ENCODE peak calls at places on chromosomes 5 and 9, in nine cellular contexts. One of them, this sample, is unnamed.

GRCh38 chr5:5271606-5272321 is 131.6 kb downstream of the ADAMTS16 start:
- DNase-seq in body of pancreas: no peak
- DNase-seq in heart right ventricle: no peak
- DNase-seq in right lobe of liver: no peak
- DNase-seq in effector memory CD4-positive, alpha-beta T cell: no peak
- DNase-seq in HCT116: no peak
- DNase-seq in CD4-positive, alpha-beta memory T cell: no peak
- DNase-seq in aorta: no peak
- DNase-seq in kidney: no peak
- DNase-seq in this sample: no peak

GRCh38 chr5:150078802-150079654 is 7.3 kb downstream of the CSF1R start:
- DNase-seq in body of pancreas: no peak
- DNase-seq in heart right ventricle: no peak
- DNase-seq in right lobe of liver: no peak
- DNase-seq in effector memory CD4-positive, alpha-beta T cell: no peak
- DNase-seq in HCT116: no peak
- DNase-seq in CD4-positive, alpha-beta memory T cell: no peak
- DNase-seq in aorta: no peak
- DNase-seq in kidney: no peak
- DNase-seq in this sample: no peak

GRCh38 chr9:6873862-6874261 is 116.1 kb downstream of the KDM4C start:
- DNase-seq in body of pancreas: no peak
- DNase-seq in heart right ventricle: no peak
- DNase-seq in right lobe of liver: no peak
- DNase-seq in effector memory CD4-positive, alpha-beta T cell: no peak
- DNase-seq in HCT116: no peak
- DNase-seq in CD4-positive, alpha-beta memory T cell: no peak
- DNase-seq in aorta: no peak
- DNase-seq in kidney: no peak
- DNase-seq in this sample: no peak

GRCh38 chr9:88106492-88106891 is 31.8 kb downstream of the SPATA31C2 start:
- DNase-seq in body of pancreas: peak; percentile 47
- DNase-seq in heart right ventricle: peak; percentile 13
- DNase-seq in right lobe of liver: no peak
- DNase-seq in effector memory CD4-positive, alpha-beta T cell: no peak
- DNase-seq in HCT116: peak; percentile 54
- DNase-seq in CD4-positive, alpha-beta memory T cell: no peak
- DNase-seq in aorta: no peak
- DNase-seq in kidney: no peak
- DNase-seq in this sample: no peak

GRCh38 chr5:12312343-12312742 is 408.1 kb upstream of the CTNND2 start:
- DNase-seq in body of pancreas: no peak
- DNase-seq in heart right ventricle: no peak
- DNase-seq in right lobe of liver: no peak
- DNase-seq in effector memory CD4-positive, alpha-beta T cell: no peak
- DNase-seq in HCT116: no peak
- DNase-seq in CD4-positive, alpha-beta memory T cell: no peak
- DNase-seq in aorta: no peak
- DNase-seq in kidney: no peak
- DNase-seq in this sample: no peak

GRCh38 chr5:89059274-89059673 is 176.3 kb upstream of the MEF2C start:
- DNase-seq in body of pancreas: no peak
- DNase-seq in heart right ventricle: no peak
- DNase-seq in right lobe of liver: no peak
- DNase-seq in effector memory CD4-positive, alpha-beta T cell: no peak
- DNase-seq in HCT116: no peak
- DNase-seq in CD4-positive, alpha-beta memory T cell: no peak
- DNase-seq in aorta: no peak
- DNase-seq in kidney: no peak
- DNase-seq in this sample: no peak

GRCh38 chr9:127224883-127225739 is 39.5 kb upstream of the GARNL3 start:
- DNase-seq in body of pancreas: peak; percentile 97
- DNase-seq in heart right ventricle: peak; percentile 97
- DNase-seq in right lobe of liver: peak; percentile 97
- DNase-seq in effector memory CD4-positive, alpha-beta T cell: peak; percentile 86
- DNase-seq in HCT116: peak; percentile 63
- DNase-seq in CD4-positive, alpha-beta memory T cell: peak; percentile 89
- DNase-seq in aorta: peak; percentile 98
- DNase-seq in kidney: peak; percentile 99
- DNase-seq in this sample: peak; percentile 96

GRCh38 chr5:180199390-180199789 is 9.6 kb downstream of the RASGEF1C start:
- DNase-seq in body of pancreas: no peak
- DNase-seq in heart right ventricle: no peak
- DNase-seq in right lobe of liver: no peak
- DNase-seq in effector memory CD4-positive, alpha-beta T cell: no peak
- DNase-seq in HCT116: no peak
- DNase-seq in CD4-positive, alpha-beta memory T cell: no peak
- DNase-seq in aorta: no peak
- DNase-seq in kidney: no peak
- DNase-seq in this sample: no peak

GRCh38 chr9:121886759-121887485 is 206.2 kb downstream of the TTLL11 start:
- DNase-seq in body of pancreas: no peak
- DNase-seq in heart right ventricle: no peak
- DNase-seq in right lobe of liver: no peak
- DNase-seq in effector memory CD4-positive, alpha-beta T cell: no peak
- DNase-seq in HCT116: no peak
- DNase-seq in CD4-positive, alpha-beta memory T cell: no peak
- DNase-seq in aorta: no peak
- DNase-seq in kidney: no peak
- DNase-seq in this sample: no peak

GRCh38 chr5:88694087-88694703 is 188.8 kb downstream of the MEF2C start:
- DNase-seq in body of pancreas: no peak
- DNase-seq in heart right ventricle: no peak
- DNase-seq in right lobe of liver: no peak
- DNase-seq in effector memory CD4-positive, alpha-beta T cell: no peak
- DNase-seq in HCT116: no peak
- DNase-seq in CD4-positive, alpha-beta memory T cell: no peak
- DNase-seq in aorta: no peak
- DNase-seq in kidney: no peak
- DNase-seq in this sample: no peak

GRCh38 chr9:136283291-136284235 is 20.3 kb downstream of the CCDC187 start:
- DNase-seq in body of pancreas: peak; percentile 96
- DNase-seq in heart right ventricle: peak; percentile 78
- DNase-seq in right lobe of liver: peak; percentile 81
- DNase-seq in effector memory CD4-positive, alpha-beta T cell: peak; percentile 37
- DNase-seq in HCT116: peak; percentile 54
- DNase-seq in CD4-positive, alpha-beta memory T cell: peak; percentile 55
- DNase-seq in aorta: peak; percentile 84
- DNase-seq in kidney: peak; percentile 92
- DNase-seq in this sample: peak; percentile 86

GRCh38 chr5:172086312-172086975 is 80.0 kb upstream of the FBXW11 start:
- DNase-seq in body of pancreas: no peak
- DNase-seq in heart right ventricle: no peak
- DNase-seq in right lobe of liver: no peak
- DNase-seq in effector memory CD4-positive, alpha-beta T cell: no peak
- DNase-seq in HCT116: no peak
- DNase-seq in CD4-positive, alpha-beta memory T cell: no peak
- DNase-seq in aorta: no peak
- DNase-seq in kidney: no peak
- DNase-seq in this sample: no peak

GRCh38 chr9:34079181-34079580 is 30.5 kb upstream of the UBAP2 start:
- DNase-seq in body of pancreas: no peak
- DNase-seq in heart right ventricle: no peak
- DNase-seq in right lobe of liver: no peak
- DNase-seq in effector memory CD4-positive, alpha-beta T cell: no peak
- DNase-seq in HCT116: peak; percentile 13
- DNase-seq in CD4-positive, alpha-beta memory T cell: no peak
- DNase-seq in aorta: no peak
- DNase-seq in kidney: no peak
- DNase-seq in this sample: peak; percentile 37

GRCh38 chr5:160500776-160501175 is 79.1 kb downstream of the PTTG1 start:
- DNase-seq in body of pancreas: peak; percentile 35
- DNase-seq in heart right ventricle: peak; percentile 21
- DNase-seq in right lobe of liver: no peak
- DNase-seq in effector memory CD4-positive, alpha-beta T cell: no peak
- DNase-seq in HCT116: no peak
- DNase-seq in CD4-positive, alpha-beta memory T cell: no peak
- DNase-seq in aorta: no peak
- DNase-seq in kidney: no peak
- DNase-seq in this sample: no peak

GRCh38 chr5:105414067-105414466 is 1851.5 kb upstream of the NUDT12 start:
- DNase-seq in body of pancreas: no peak
- DNase-seq in heart right ventricle: no peak
- DNase-seq in right lobe of liver: no peak
- DNase-seq in effector memory CD4-positive, alpha-beta T cell: no peak
- DNase-seq in HCT116: no peak
- DNase-seq in CD4-positive, alpha-beta memory T cell: no peak
- DNase-seq in aorta: no peak
- DNase-seq in kidney: no peak
- DNase-seq in this sample: no peak

GRCh38 chr5:168415971-168416370 is 70.3 kb upstream of the RARS1 start:
- DNase-seq in body of pancreas: no peak
- DNase-seq in heart right ventricle: no peak
- DNase-seq in right lobe of liver: no peak
- DNase-seq in effector memory CD4-positive, alpha-beta T cell: no peak
- DNase-seq in HCT116: no peak
- DNase-seq in CD4-positive, alpha-beta memory T cell: no peak
- DNase-seq in aorta: no peak
- DNase-seq in kidney: no peak
- DNase-seq in this sample: no peak

GRCh38 chr5:151673421-151673820 is 13.3 kb downstream of the SPARC start:
- DNase-seq in body of pancreas: no peak
- DNase-seq in heart right ventricle: no peak
- DNase-seq in right lobe of liver: no peak
- DNase-seq in effector memory CD4-positive, alpha-beta T cell: no peak
- DNase-seq in HCT116: no peak
- DNase-seq in CD4-positive, alpha-beta memory T cell: no peak
- DNase-seq in aorta: no peak
- DNase-seq in kidney: no peak
- DNase-seq in this sample: no peak

GRCh38 chr5:125100342-125100741 is 353.9 kb upstream of the ZNF608 start:
- DNase-seq in body of pancreas: no peak
- DNase-seq in heart right ventricle: no peak
- DNase-seq in right lobe of liver: no peak
- DNase-seq in effector memory CD4-positive, alpha-beta T cell: no peak
- DNase-seq in HCT116: no peak
- DNase-seq in CD4-positive, alpha-beta memory T cell: no peak
- DNase-seq in aorta: no peak
- DNase-seq in kidney: no peak
- DNase-seq in this sample: no peak

GRCh38 chr5:135235551-135236100 is 163.4 kb downstream of the MACROH2A1 start:
- DNase-seq in body of pancreas: no peak
- DNase-seq in heart right ventricle: no peak
- DNase-seq in right lobe of liver: no peak
- DNase-seq in effector memory CD4-positive, alpha-beta T cell: no peak
- DNase-seq in HCT116: no peak
- DNase-seq in CD4-positive, alpha-beta memory T cell: no peak
- DNase-seq in aorta: no peak
- DNase-seq in kidney: no peak
- DNase-seq in this sample: no peak

GRCh38 chr5:159456722-159457462 is 126.6 kb upstream of the IL12B start:
- DNase-seq in body of pancreas: no peak
- DNase-seq in heart right ventricle: no peak
- DNase-seq in right lobe of liver: no peak
- DNase-seq in effector memory CD4-positive, alpha-beta T cell: no peak
- DNase-seq in HCT116: peak; percentile 13
- DNase-seq in CD4-positive, alpha-beta memory T cell: no peak
- DNase-seq in aorta: no peak
- DNase-seq in kidney: no peak
- DNase-seq in this sample: no peak

GRCh38 chr5:3489221-3489620 is 106.4 kb upstream of the IRX1 start:
- DNase-seq in body of pancreas: no peak
- DNase-seq in heart right ventricle: no peak
- DNase-seq in right lobe of liver: no peak
- DNase-seq in effector memory CD4-positive, alpha-beta T cell: no peak
- DNase-seq in HCT116: no peak
- DNase-seq in CD4-positive, alpha-beta memory T cell: no peak
- DNase-seq in aorta: no peak
- DNase-seq in kidney: no peak
- DNase-seq in this sample: no peak

GRCh38 chr9:108776920-108777650 is 78.7 kb downstream of the ACTL7B start:
- DNase-seq in body of pancreas: no peak
- DNase-seq in heart right ventricle: no peak
- DNase-seq in right lobe of liver: no peak
- DNase-seq in effector memory CD4-positive, alpha-beta T cell: no peak
- DNase-seq in HCT116: no peak
- DNase-seq in CD4-positive, alpha-beta memory T cell: no peak
- DNase-seq in aorta: no peak
- DNase-seq in kidney: no peak
- DNase-seq in this sample: no peak

DNA sequence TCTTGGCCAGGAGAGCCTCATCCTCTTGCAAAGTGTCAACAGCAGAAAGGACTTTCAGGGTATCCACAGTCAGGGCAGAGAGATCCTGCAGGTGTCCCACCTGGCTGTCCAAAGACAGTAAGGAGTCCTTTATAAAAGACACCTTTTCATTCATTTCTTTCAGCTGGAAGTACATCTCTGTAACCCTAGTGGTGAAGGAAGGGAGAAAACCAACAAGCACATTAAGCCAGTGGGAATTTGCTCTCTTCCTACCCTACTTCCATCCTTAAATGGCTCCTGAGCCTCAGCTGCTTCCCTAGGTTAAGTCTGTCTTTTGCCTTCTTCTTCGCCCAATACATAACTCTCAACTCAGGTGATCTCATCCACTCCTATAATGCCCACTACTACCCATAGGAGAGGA is 124.8 kb downstream of the TRPM6 start:
- DNase-seq in body of pancreas: no peak
- DNase-seq in heart right ventricle: no peak
- DNase-seq in right lobe of liver: no peak
- DNase-seq in effector memory CD4-positive, alpha-beta T cell: no peak
- DNase-seq in HCT116: no peak
- DNase-seq in CD4-positive, alpha-beta memory T cell: no peak
- DNase-seq in aorta: no peak
- DNase-seq in kidney: no peak
- DNase-seq in this sample: no peak
- H3K36me3 ChIP-seq in body of pancreas: no peaks in the 10 kb centered on the region
- H3K36me3 ChIP-seq in heart right ventricle: no peaks in the 10 kb centered on the region
- H3K36me3 ChIP-seq in right lobe of liver: no peaks in the 10 kb centered on the region
- H3K36me3 ChIP-seq in effector memory CD4-positive, alpha-beta T cell: no peaks in the 10 kb centered on the region
- H3K36me3 ChIP-seq in HCT116: no peaks in the 10 kb centered on the region
- H3K36me3 ChIP-seq in CD4-positive, alpha-beta memory T cell: no peaks in the 10 kb centered on the region
- H3K36me3 ChIP-seq in aorta: no peaks in the 10 kb centered on the region
- H3K36me3 ChIP-seq in kidney: no peaks in the 10 kb centered on the region
- H3K36me3 ChIP-seq in this sample: no peaks in the 10 kb centered on the region

GRCh38 chr5:34570721-34571379 is 85.3 kb upstream of the RAI14 start:
- DNase-seq in body of pancreas: no peak
- DNase-seq in heart right ventricle: no peak
- DNase-seq in right lobe of liver: no peak
- DNase-seq in effector memory CD4-positive, alpha-beta T cell: no peak
- DNase-seq in HCT116: no peak
- DNase-seq in CD4-positive, alpha-beta memory T cell: no peak
- DNase-seq in aorta: no peak
- DNase-seq in kidney: no peak
- DNase-seq in this sample: no peak
- H3K4me3 ChIP-seq in body of pancreas: no peak overlapping the region
- H3K4me3 ChIP-seq in heart right ventricle: no peak overlapping the region
- H3K4me3 ChIP-seq in right lobe of liver: no peak overlapping the region
- H3K4me3 ChIP-seq in effector memory CD4-positive, alpha-beta T cell: no peak overlapping the region
- H3K4me3 ChIP-seq in HCT116: no peak overlapping the region
- H3K4me3 ChIP-seq in CD4-positive, alpha-beta memory T cell: no peak overlapping the region
- H3K4me3 ChIP-seq in aorta: no peak overlapping the region
- H3K4me3 ChIP-seq in kidney: no peak overlapping the region
- H3K4me3 ChIP-seq in this sample: no peak overlapping the region

GRCh38 chr9:75138260-75139040 is 50.1 kb downstream of the OSTF1 start:
- DNase-seq in body of pancreas: no peak
- DNase-seq in heart right ventricle: no peak
- DNase-seq in right lobe of liver: no peak
- DNase-seq in effector memory CD4-positive, alpha-beta T cell: no peak
- DNase-seq in HCT116: no peak
- DNase-seq in CD4-positive, alpha-beta memory T cell: no peak
- DNase-seq in aorta: no peak
- DNase-seq in kidney: no peak
- DNase-seq in this sample: no peak
- H3K36me3 ChIP-seq in body of pancreas: peaks cover 5% of the 10 kb centered on the region
- H3K36me3 ChIP-seq in heart right ventricle: no peaks in the 10 kb centered on the region
- H3K36me3 ChIP-seq in right lobe of liver: peaks cover 3% of the 10 kb centered on the region
- H3K36me3 ChIP-seq in effector memory CD4-positive, alpha-beta T cell: peaks cover 32% of the 10 kb centered on the region
- H3K36me3 ChIP-seq in HCT116: no peaks in the 10 kb centered on the region
- H3K36me3 ChIP-seq in CD4-positive, alpha-beta memory T cell: peaks cover 14% of the 10 kb centered on the region
- H3K36me3 ChIP-seq in aorta: peaks cover 8% of the 10 kb centered on the region
- H3K36me3 ChIP-seq in kidney: peaks cover 20% of the 10 kb centered on the region
- H3K36me3 ChIP-seq in this sample: no peaks in the 10 kb centered on the region

GRCh38 chr5:78509884-78510769 is 138.4 kb downstream of the LHFPL2 start:
- DNase-seq in body of pancreas: peak; percentile 82
- DNase-seq in heart right ventricle: peak; percentile 63
- DNase-seq in right lobe of liver: peak; percentile 92
- DNase-seq in effector memory CD4-positive, alpha-beta T cell: no peak
- DNase-seq in HCT116: no peak
- DNase-seq in CD4-positive, alpha-beta memory T cell: peak; percentile 9
- DNase-seq in aorta: peak; percentile 88
- DNase-seq in kidney: peak; percentile 87
- DNase-seq in this sample: no peak
- H3K4me3 ChIP-seq in body of pancreas: no peak overlapping the region
- H3K4me3 ChIP-seq in heart right ventricle: peak overlapping the region; percentile 43
- H3K4me3 ChIP-seq in right lobe of liver: peak overlapping the region; percentile 36
- H3K4me3 ChIP-seq in effector memory CD4-positive, alpha-beta T cell: peak overlapping the region; percentile 65
- H3K4me3 ChIP-seq in HCT116: no peak overlapping the region
- H3K4me3 ChIP-seq in CD4-positive, alpha-beta memory T cell: peak overlapping the region; percentile 62
- H3K4me3 ChIP-seq in aorta: peak overlapping the region; percentile 5
- H3K4me3 ChIP-seq in kidney: no peak overlapping the region
- H3K4me3 ChIP-seq in this sample: no peak overlapping the region

This sample was measured in Caco-2.